ENCODE peak calls at places on chromosome 4, in eight cellular contexts. E is HCT116; P is SW 1271; X is nephron progenitor cell; G is lower lobe of right lung; M is stimulated activated CD4-positive, alpha-beta T cell treated with anti-CD3 and anti-CD28 coated beads, Interleukin-2, amount 100 ng/mL, for 4 hours; Q is astrocyte of the spinal cord; Y is neuronal stem cell. L is an unnamed sample.

GRCh38 chr4:70722199-70722791 is 531 bp downstream of the RUFY3 start:
- DNase-seq in E (no peak), P (no peak), X (no peak), G (no peak), M (peak), Q (peak), Y (no peak), L (no peak)

GRCh38 chr4:25882226-25882625 is 19.4 kb upstream of the SEL1L3 start:
- DNase-seq in E (no peak), P (no peak), X (no peak), G (no peak), M (no peak), Q (no peak), Y (no peak), L (no peak)

GRCh38 chr4:137641554-137641953 is 109.3 kb upstream of the PCDH18 start:
- DNase-seq in E (no peak), P (no peak), X (no peak), G (no peak), M (no peak), Q (peak), Y (no peak), L (no peak)

GRCh38 chr4:166902941-166903340 is 331.4 kb downstream of the SPOCK3 start:
- DNase-seq in E (no peak), P (no peak), X (no peak), G (no peak), M (no peak), Q (no peak), Y (no peak), L (no peak)

GRCh38 chr4:15065516-15065915 is 63.2 kb downstream of the CPEB2 start:
- DNase-seq in E (no peak), P (no peak), X (no peak), G (no peak), M (no peak), Q (no peak), Y (no peak), L (no peak)

GRCh38 chr4:99058228-99058627 is 30.4 kb downstream of the ADH5 start:
- DNase-seq in E (no peak), P (no peak), X (no peak), G (no peak), M (no peak), Q (no peak), Y (no peak), L (no peak)

GRCh38 chr4:931194-931959 is 739 bp downstream of the GAK start:
- DNase-seq in E (no peak), P (no peak), X (no peak), G (no peak), M (peak), Q (no peak), Y (no peak), L (peak)

GRCh38 chr4:89752932-89753598 is 83.9 kb downstream of the SNCA start:
- DNase-seq in E (no peak), P (no peak), X (peak), G (no peak), M (no peak), Q (peak), Y (no peak), L (no peak)

L was measured in right lobe of liver.